ENCODE peak calls at places on chromosomes 5 and 9, in six cellular contexts. H is NCI-H510A treated with DMSO at 0.1 percent for 48 hours, A is WERI-Rb-1, E is MCF 10A, J is ascending aorta, R is ELR. F is an unnamed sample.

GRCh38 chr9:35001285-35001677 is 11.7 kb downstream of the DNAJB5 start:
- DNase-seq in J (no peak), H (no peak), A (no peak), E (no peak), R (no peak), F (no peak)

GRCh38 chr9:116592926-116593325 is 94.2 kb upstream of the TRIM32 start:
- DNase-seq in R (no peak), H (no peak), A (no peak), E (no peak), J (no peak), F (no peak)

GRCh38 chr5:6525910-6526309 is 77.3 kb downstream of the UBE2QL1 start:
- DNase-seq in R (peak; percentile 24), E (peak; percentile 29), A (peak; percentile 84), H (peak; percentile 48), J (no peak), F (peak; percentile 8)

GRCh38 chr9:23820731-23821399 is 5.2 kb downstream of the ELAVL2 start:
- DNase-seq in J (no peak), H (no peak), A (peak; percentile 55), E (peak; percentile 18), R (no peak), F (no peak)

GRCh38 chr9:83327750-83328622 is 210.2 kb downstream of the FRMD3 start:
- DNase-seq in R (no peak), J (no peak), H (no peak), E (no peak), A (peak; percentile 20), F (peak; percentile 7)

GRCh38 chr5:10503321-10503720 is 60.5 kb upstream of the ANKRD33B start:
- DNase-seq in H (no peak), E (no peak), A (no peak), R (no peak), J (no peak), F (no peak)

GRCh38 chr5:52789378-52789777 is 1.7 kb downstream of the ITGA1 start:
- DNase-seq in A (no peak), R (no peak), E (no peak), H (no peak), J (no peak), F (no peak)

GRCh38 chr5:55904152-55904551 is 53.0 kb downstream of the IL31RA start:
- DNase-seq in J (no peak), R (no peak), H (no peak), A (no peak), E (peak; percentile 20), F (no peak)

GRCh38 chr5:116370886-116371285 is 203.7 kb downstream of the SEMA6A start:
- DNase-seq in E (peak; percentile 38), R (peak; percentile 35), J (no peak), A (no peak), H (no peak), F (no peak)

GRCh38 chr9:134061688-134062371 is 6.0 kb downstream of the BRD3 start:
- DNase-seq in E (no peak), H (no peak), J (peak; percentile 57), A (no peak), R (no peak), F (no peak)

GRCh38 chr5:130759061-130759460 is 406.0 kb downstream of the HINT1 start:
- DNase-seq in J (no peak), H (no peak), A (no peak), E (no peak), R (no peak), F (no peak)

GRCh38 chr9:33458444-33458843 is 11.1 kb upstream of the AQP3 start:
- DNase-seq in A (peak; percentile 53), H (no peak), E (peak; percentile 73), J (no peak), R (peak; percentile 72), F (peak; percentile 14)

GRCh38 chr5:67287795-67288194 is 91.2 kb upstream of the CD180 start:
- DNase-seq in E (peak; percentile 36), A (no peak), R (peak; percentile 24), H (no peak), J (no peak), F (no peak)

GRCh38 chr5:123204224-123204623 is 115.2 kb downstream of the PRDM6 start:
- DNase-seq in H (no peak), J (no peak), A (no peak), E (no peak), R (no peak), F (no peak)

GRCh38 chr5:9728261-9728660 is 98.1 kb upstream of the TAS2R1 start:
- DNase-seq in J (no peak), E (no peak), R (no peak), H (no peak), A (no peak), F (no peak)

GRCh38 chr9:268616-269015 is 54.0 kb downstream of the DOCK8 start:
- DNase-seq in R (no peak), H (no peak), E (no peak), A (no peak), J (no peak), F (no peak)

GRCh38 chr9:90905079-90905478 is 103.5 kb downstream of the SYK start:
- DNase-seq in R (no peak), A (no peak), H (peak; percentile 44), E (peak; percentile 61), J (no peak), F (no peak)

GRCh38 chr5:123367739-123368138 is 55.5 kb downstream of the CEP120 start:
- DNase-seq in J (no peak), A (no peak), H (no peak), R (peak; percentile 27), E (peak; percentile 23), F (peak; percentile 27)

GRCh38 chr5:68540798-68541590 is 325.4 kb downstream of the PIK3R1 start:
- DNase-seq in R (no peak), J (no peak), A (no peak), E (no peak), H (no peak), F (no peak)

GRCh38 chr9:130897105-130897751 is 616 bp upstream of the QRFP start:
- DNase-seq in H (no peak), E (no peak), J (no peak), R (no peak), A (no peak), F (no peak)

F was measured in MV-4-11.